ENCODE peak calls at places on chromosomes 7 and 10, in six cellular contexts. U, J, M, O, R and A are unnamed samples.

GRCh38 chr10:94889123-94889522 is 49.3 kb upstream of the CYP2C9 start:
- DNase-seq in U (no peak), J (no peak), M (no peak), O (no peak), R (no peak), A (no peak)

GRCh38 chr7:116446179-116446855 is 53.2 kb upstream of the CAV2 start:
- DNase-seq in U (no peak), J (no peak), M (no peak), O (no peak), R (no peak), A (peak; percentile 73)

GRCh38 chr10:74704629-74705360 is 121.6 kb upstream of the KAT6B start:
- DNase-seq in U (no peak), J (no peak), M (no peak), O (no peak), R (no peak), A (no peak)

GRCh38 chr10:63720072-63720537 is 198.9 kb downstream of the REEP3 start:
- DNase-seq in U (no peak), J (no peak), M (no peak), O (no peak), R (peak; percentile 65), A (peak; percentile 27)

GRCh38 chr10:6885284-6885683 is 305.2 kb upstream of the PRKCQ start:
- DNase-seq in U (no peak), J (no peak), M (no peak), O (no peak), R (no peak), A (no peak)

GRCh38 chr10:2908851-2909630 is 158.3 kb upstream of the PFKP start:
- DNase-seq in U (no peak), J (no peak), M (no peak), O (no peak), R (no peak), A (no peak)

GRCh38 chr7:157972914-157973313 is 614.7 kb downstream of the PTPRN2 start:
- DNase-seq in U (peak; percentile 33), J (peak; percentile 46), M (no peak), O (no peak), R (no peak), A (no peak)

GRCh38 chr10:3902054-3902808 is 117.2 kb upstream of the KLF6 start:
- DNase-seq in U (peak; percentile 88), J (no peak), M (no peak), O (no peak), R (no peak), A (peak; percentile 26)

GRCh38 chr7:138663741-138664710 is 37.1 kb downstream of the SVOPL start:
- DNase-seq in U (no peak), J (no peak), M (no peak), O (no peak), R (peak; percentile 90), A (peak; percentile 84)

GRCh38 chr10:12193193-12193592 is 2.5 kb downstream of the NUDT5 start:
- DNase-seq in U (no peak), J (no peak), M (no peak), O (no peak), R (peak; percentile 57), A (no peak)

GRCh38 chr10:33377658-33378025 is 43.2 kb upstream of the NRP1 start:
- DNase-seq in U (no peak), J (no peak), M (peak; percentile 36), O (no peak), R (no peak), A (no peak)

GRCh38 chr10:127524869-127525268 is 24.2 kb upstream of the NPS start:
- DNase-seq in U (no peak), J (no peak), M (no peak), O (no peak), R (no peak), A (no peak)

GRCh38 chr7:105403128-105403527 is 14.4 kb upstream of the SRPK2 start:
- DNase-seq in U (no peak), J (no peak), M (no peak), O (no peak), R (no peak), A (no peak)

GRCh38 chr7:46900312-46901263 is 681.3 kb downstream of the TNS3 start:
- DNase-seq in U (no peak), J (no peak), M (no peak), O (no peak), R (no peak), A (no peak)

GRCh38 chr7:83532229-83532628 is 116.7 kb downstream of the SEMA3E start:
- DNase-seq in U (no peak), J (no peak), M (no peak), O (no peak), R (no peak), A (no peak)

GRCh38 chr7:76149847-76150691 is 51.6 kb upstream of the SRRM3 start:
- DNase-seq in U (no peak), J (no peak), M (no peak), O (no peak), R (no peak), A (no peak)

GRCh38 chr7:129553861-129554530 is 51.7 kb downstream of the SMKR1 start:
- DNase-seq in U (no peak), J (no peak), M (no peak), O (no peak), R (no peak), A (no peak)

GRCh38 chr10:92880233-92880861 is 32.0 kb downstream of the EXOC6 start:
- DNase-seq in U (no peak), J (no peak), M (peak; percentile 20), O (peak; percentile 26), R (no peak), A (no peak)

GRCh38 chr10:17805440-17805839 is 3.7 kb upstream of the MRC1 start:
- DNase-seq in U (no peak), J (no peak), M (no peak), O (no peak), R (no peak), A (no peak)

GRCh38 chr7:6278749-6279310 is 6.4 kb upstream of the CYTH3 start:
- DNase-seq in U (peak; percentile 13), J (peak; percentile 50), M (no peak), O (no peak), R (no peak), A (peak; percentile 49)

GRCh38 chr7:140616328-140616727 is 24.3 kb downstream of the DENND2A start:
- DNase-seq in U (no peak), J (no peak), M (no peak), O (no peak), R (no peak), A (no peak)

GRCh38 chr7:128352636-128353035 is 8.9 kb downstream of the PRRT4 start:
- DNase-seq in U (no peak), J (no peak), M (no peak), O (no peak), R (no peak), A (no peak)

GRCh38 chr7:116355423-116355765 is 144.1 kb upstream of the CAV2 start:
- DNase-seq in U (no peak), J (no peak), M (no peak), O (no peak), R (no peak), A (no peak)

GRCh38 chr10:78236416-78237015 is 202.9 kb downstream of the RPS24 start:
- DNase-seq in U (no peak), J (peak; percentile 36), M (no peak), O (no peak), R (no peak), A (no peak)

GRCh38 chr7:76997381-76998262 is 34.5 kb downstream of the SPDYE17 start:
- DNase-seq in U (no peak), J (no peak), M (no peak), O (no peak), R (no peak), A (no peak)

GRCh38 chr10:12635127-12635541 is 285.8 kb downstream of the CAMK1D start:
- DNase-seq in U (no peak), J (no peak), M (no peak), O (no peak), R (peak; percentile 35), A (no peak)

GRCh38 chr7:99392659-99393362 is 15.6 kb downstream of the PDAP1 start:
- DNase-seq in U (peak; percentile 95), J (peak; percentile 93), M (no peak), O (no peak), R (no peak), A (peak; percentile 50)

GRCh38 chr10:19421664-19422063 is 373.1 kb downstream of the MALRD1 start:
- DNase-seq in U (no peak), J (no peak), M (no peak), O (no peak), R (no peak), A (no peak)

GRCh38 chr10:5958680-5959079 is 18.7 kb downstream of the IL15RA start:
- DNase-seq in U (no peak), J (no peak), M (no peak), O (no peak), R (peak; percentile 73), A (no peak)

GRCh38 chr10:2476236-2476814 is 591.0 kb upstream of the PFKP start:
- DNase-seq in U (no peak), J (no peak), M (no peak), O (no peak), R (no peak), A (no peak)

GRCh38 chr10:33461295-33461640 is 126.8 kb upstream of the NRP1 start:
- DNase-seq in U (no peak), J (no peak), M (no peak), O (no peak), R (no peak), A (no peak)

GRCh38 chr7:107660381-107661080 is at the start of gene SLC26A4:
- DNase-seq in U (peak; percentile 78), J (no peak), M (no peak), O (no peak), R (no peak), A (peak; percentile 77)

GRCh38 chr10:77051837-77052236 is 585.8 kb downstream of the KCNMA1 start:
- DNase-seq in U (no peak), J (no peak), M (no peak), O (no peak), R (no peak), A (no peak)

GRCh38 chr10:6409982-6410694 is 169.9 kb downstream of the PRKCQ start:
- DNase-seq in U (no peak), J (no peak), M (no peak), O (no peak), R (peak; percentile 51), A (no peak)

GRCh38 chr7:37984775-37985390 is 64.4 kb downstream of the EPDR1 start:
- DNase-seq in U (no peak), J (no peak), M (no peak), O (no peak), R (no peak), A (no peak)